ENCODE peak calls at places on chromosomes 2 and 18, in nine cellular contexts. W, F, H, K, S, L, M, Y and O are unnamed samples. For H3K36me3, the result is how much of the 10 kb centered on the place peaks cover.

GRCh38 chr2:197148401-197148800 is 162.2 kb downstream of the ANKRD44 start:
- DNase-seq in F (no peak), L (no peak), S (no peak), M (no peak), W (no peak), Y (no peak), H (no peak), K (no peak), O (no peak)

GRCh38 chr2:20578895-20579825 is 71.7 kb downstream of the HS1BP3 start:
- DNase-seq in F (no peak), K (peak), Y (no peak), M (peak), H (peak), L (peak), S (peak), W (peak), O (peak)

GRCh38 chr2:84938194-84938879 is 32.6 kb upstream of the KCMF1 start:
- DNase-seq in W (peak), L (peak), H (peak), Y (no peak), M (no peak), S (no peak), K (peak), F (no peak), O (no peak)

GRCh38 chr2:178006710-178007109 is 65.9 kb downstream of the PDE11A start:
- DNase-seq in L (no peak), S (no peak), Y (no peak), F (no peak), M (no peak), W (no peak), H (no peak), K (peak), O (no peak)

GRCh38 chr2:64857581-64858471 is 131.4 kb upstream of the SLC1A4 start:
- DNase-seq in K (peak), F (no peak), L (no peak), W (peak), S (peak), Y (peak), H (no peak), M (no peak), O (peak)

GRCh38 chr2:860259-860855 is 90.3 kb upstream of the SNTG2 start:
- DNase-seq in H (no peak), W (no peak), M (no peak), L (no peak), Y (peak), F (no peak), K (no peak), S (no peak), O (no peak)

GRCh38 chr2:65092791-65093190 is 36.6 kb downstream of the CEP68 start:
- DNase-seq in H (no peak), L (no peak), S (no peak), K (no peak), Y (no peak), F (no peak), M (no peak), W (no peak), O (no peak)

GRCh38 chr2:24791452-24791851 is 1.7 kb downstream of the PTRHD1 start:
- DNase-seq in L (no peak), K (no peak), M (no peak), Y (no peak), H (no peak), F (no peak), W (peak), S (no peak), O (no peak)

GRCh38 chr2:219482674-219483405 is 15.9 kb upstream of the GMPPA start:
- DNase-seq in W (no peak), Y (no peak), S (no peak), L (no peak), K (no peak), M (no peak), F (no peak), H (no peak), O (no peak)

GRCh38 chr2:219484343-219485200 is 14.1 kb upstream of the GMPPA start:
- DNase-seq in H (no peak), M (no peak), Y (peak), F (no peak), L (no peak), W (peak), S (no peak), K (no peak), O (no peak)

GRCh38 chr2:219486424-219486959 is 12.2 kb upstream of the GMPPA start:
- DNase-seq in M (no peak), H (no peak), F (no peak), Y (peak), S (no peak), K (no peak), L (no peak), W (no peak), O (no peak)

GRCh38 chr2:219483451-219484342 is 15.0 kb upstream of the GMPPA start:
- DNase-seq in Y (peak), W (no peak), H (no peak), S (no peak), M (no peak), L (no peak), F (no peak), K (no peak), O (no peak)

GRCh38 chr2:219485201-219485580 is 13.5 kb upstream of the GMPPA start:
- DNase-seq in H (no peak), W (no peak), M (no peak), L (no peak), K (no peak), S (no peak), Y (no peak), F (no peak), O (no peak)
- H3K9ac ChIP-seq in H (no peak), W (no peak), M (no peak), L (no peak), K (no peak), S (no peak), Y (no peak), F (peak), O (no peak)

GRCh38 chr2:100365434-100365833 is 43.1 kb upstream of the LONRF2 start:
- DNase-seq in L (no peak), W (peak), K (peak), H (peak), M (no peak), Y (no peak), S (peak), F (no peak), O (no peak)
- H3K36me3 ChIP-seq in L (under half), W (under half), K (under half), H (under half), M (under half), Y (under half), S (under half), F (under half), O (under half)

GRCh38 chr2:234435836-234436481 is 60.9 kb downstream of the ARL4C start:
- DNase-seq in H (no peak), S (no peak), W (peak), Y (no peak), L (no peak), M (no peak), K (no peak), F (no peak), O (no peak)

GRCh38 chr2:234433201-234433600 is 63.7 kb downstream of the ARL4C start:
- DNase-seq in Y (no peak), H (no peak), S (no peak), M (no peak), K (no peak), F (no peak), W (no peak), L (no peak), O (no peak)

GRCh38 chr2:234436482-234436837 is 60.4 kb downstream of the ARL4C start:
- DNase-seq in M (no peak), K (no peak), S (no peak), H (no peak), W (no peak), F (no peak), Y (no peak), L (no peak), O (no peak)

GRCh38 chr2:234438322-234438977 is 58.4 kb downstream of the ARL4C start:
- DNase-seq in L (no peak), W (no peak), H (no peak), Y (no peak), F (no peak), S (no peak), M (no peak), K (no peak), O (no peak)

DNA sequence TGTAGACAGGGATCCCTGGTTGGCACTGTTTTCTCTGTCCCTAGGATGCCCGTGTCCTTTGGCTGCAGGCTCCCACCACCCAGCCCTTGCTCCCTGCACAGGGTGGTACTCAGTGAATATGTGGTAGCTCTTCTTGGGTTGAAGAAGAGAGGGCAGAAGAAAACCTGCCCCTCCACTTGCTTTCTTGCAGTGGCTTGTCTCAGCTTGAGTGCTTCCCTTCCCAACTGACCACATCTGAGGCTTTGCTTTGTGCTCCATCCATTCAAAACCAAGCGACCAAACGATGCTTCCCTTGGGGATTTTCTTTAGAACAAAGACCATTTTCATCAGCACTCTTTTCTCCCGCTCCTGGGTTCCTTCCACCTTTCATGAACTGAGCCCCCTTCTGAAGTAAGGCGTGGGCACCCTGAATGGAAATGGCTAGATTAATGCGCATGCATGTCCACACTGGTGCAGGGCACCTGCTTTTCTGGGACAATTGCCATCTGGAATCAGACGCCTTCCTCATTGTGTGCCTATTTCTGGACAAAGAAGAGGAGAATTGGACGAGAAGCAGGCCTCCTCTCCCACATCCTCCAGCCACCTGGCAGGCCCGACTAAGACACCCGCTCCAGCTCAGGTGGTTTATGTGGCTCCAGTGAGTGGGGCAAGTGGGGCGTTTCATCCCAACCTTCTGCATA is 59.1 kb downstream of the ARL4C start:
- DNase-seq in F (no peak), S (no peak), L (no peak), W (no peak), M (no peak), H (peak), Y (peak), K (no peak), O (no peak)
- H3K9ac ChIP-seq in F (no peak), S (no peak), L (no peak), W (no peak), M (no peak), H (no peak), Y (no peak), K (no peak), O (no peak)

DNA sequence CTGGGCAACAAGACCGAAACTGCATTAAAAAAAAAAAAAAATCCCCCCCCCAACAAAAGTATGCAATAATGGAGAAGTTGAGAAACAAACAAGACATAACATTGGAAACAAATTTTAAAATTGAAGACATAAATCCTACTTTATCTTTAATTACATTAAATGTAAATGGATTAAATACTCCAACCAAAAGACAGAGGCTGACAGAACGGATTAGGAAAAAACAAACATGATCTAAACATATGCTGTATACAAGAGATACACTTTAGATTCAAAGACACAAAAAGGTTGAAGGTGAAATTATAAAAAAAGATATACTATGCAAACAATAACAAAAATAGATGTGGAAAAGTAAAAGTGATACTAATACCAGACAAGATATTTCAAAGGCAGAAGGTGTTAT is 350.8 kb upstream of the RGPD4 start:
- DNase-seq in S (no peak), L (no peak), W (no peak), Y (no peak), M (no peak), K (no peak), H (no peak), F (no peak), O (no peak)
- H3K36me3 ChIP-seq in S (under half), L (under half), W (under half), Y (under half), M (under half), K (under half), H (under half), F (under half), O (under half)

DNA sequence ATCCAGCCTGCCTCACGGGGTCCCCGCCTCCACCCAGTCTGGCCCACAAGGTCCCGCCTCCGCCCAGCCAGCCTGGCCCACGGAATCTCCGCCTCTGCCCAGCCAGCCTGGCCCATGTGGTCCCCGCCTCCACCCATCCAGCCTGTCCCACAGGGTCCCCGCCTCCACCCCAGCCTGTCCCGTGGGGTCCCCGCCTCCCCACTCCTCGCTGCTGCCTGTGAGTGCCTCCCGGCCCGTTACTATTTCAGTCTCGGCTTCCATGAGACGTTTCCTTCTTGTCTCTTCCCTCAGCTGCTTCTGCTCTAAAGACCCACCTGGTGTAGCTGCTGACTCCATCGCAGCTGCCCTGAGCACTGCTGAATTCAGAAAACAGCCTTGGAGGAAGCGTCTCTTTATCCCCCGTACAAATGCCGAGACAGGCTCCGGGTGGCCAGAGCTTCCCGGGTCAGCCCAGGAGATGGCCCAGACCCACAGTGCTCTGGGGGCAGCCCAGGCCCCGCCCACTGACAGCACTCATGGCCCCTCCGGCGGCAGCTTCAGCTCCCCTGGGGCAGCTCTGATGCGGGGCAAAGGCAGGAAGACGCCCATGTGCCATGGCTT is 69.8 kb downstream of the NFATC1 start:
- DNase-seq in F (peak), S (no peak), L (peak), H (no peak), Y (peak), W (no peak), M (no peak), K (no peak), O (peak)
- H3K9ac ChIP-seq in F (peak), S (no peak), L (peak), H (no peak), Y (no peak), W (no peak), M (no peak), K (no peak), O (no peak)

GRCh38 chr18:47909484-47909883 is 21.0 kb downstream of the SMAD2 start:
- DNase-seq in F (no peak), W (no peak), K (no peak), Y (no peak), H (no peak), L (no peak), M (no peak), S (no peak), O (no peak)
- H3K36me3 ChIP-seq in F (under half), W (under half), K (under half), Y (under half), H (under half), L (under half), M (under half), S (under half), O (under half)

DNA sequence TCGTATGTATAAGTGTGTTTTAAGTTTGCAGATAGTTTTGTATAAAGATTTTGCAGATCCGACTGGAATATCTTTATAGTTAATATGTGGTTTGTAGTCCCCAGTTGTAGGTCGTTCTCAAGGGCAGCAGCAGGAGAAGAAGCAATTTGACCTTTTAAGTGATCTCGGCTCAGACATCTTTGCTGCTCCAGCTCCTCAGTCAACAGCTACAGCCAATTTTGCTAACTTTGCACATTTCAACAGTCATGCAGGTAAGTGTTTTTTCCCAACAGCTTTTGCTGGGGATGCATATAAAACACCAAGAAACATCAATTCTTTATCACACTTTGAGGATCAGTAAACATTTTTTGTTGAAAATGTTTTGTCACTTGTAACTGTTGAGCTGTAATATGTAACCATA is 52.7 kb downstream of the AGFG1 start:
- DNase-seq in M (no peak), K (no peak), S (no peak), Y (no peak), L (no peak), F (no peak), H (no peak), W (no peak), O (no peak)
- H3K9ac ChIP-seq in M (no peak), K (no peak), S (no peak), Y (no peak), L (no peak), F (no peak), H (no peak), W (no peak), O (no peak)

GRCh38 chr2:191894681-191895147 is 47.8 kb upstream of the CAVIN2 start:
- DNase-seq in W (peak), H (peak), F (no peak), K (peak), M (no peak), Y (no peak), S (peak), L (no peak), O (no peak)
- H3K36me3 ChIP-seq in W (under half), H (under half), F (under half), K (under half), M (under half), Y (under half), S (under half), L (under half), O (under half)

GRCh38 chr2:233119123-233119522 is 59.0 kb downstream of the INPP5D start:
- DNase-seq in K (no peak), F (no peak), S (no peak), Y (no peak), L (no peak), W (no peak), H (no peak), M (no peak), O (no peak)

GRCh38 chr2:233118601-233119000 is 58.5 kb downstream of the INPP5D start:
- DNase-seq in K (no peak), F (no peak), M (no peak), H (no peak), S (no peak), W (no peak), L (no peak), Y (no peak), O (no peak)

GRCh38 chr2:233121856-233122255 is 61.7 kb downstream of the INPP5D start:
- DNase-seq in K (no peak), M (no peak), F (no peak), S (no peak), L (no peak), W (no peak), H (no peak), Y (no peak), O (no peak)

GRCh38 chr2:233119806-233120205 is 59.7 kb downstream of the INPP5D start:
- DNase-seq in H (no peak), S (no peak), F (no peak), Y (no peak), W (no peak), L (no peak), K (no peak), M (no peak), O (no peak)

GRCh38 chr2:233120459-233120858 is 60.3 kb downstream of the INPP5D start:
- DNase-seq in L (no peak), H (no peak), F (no peak), W (no peak), M (no peak), Y (no peak), K (no peak), S (no peak), O (no peak)
- H3K9ac ChIP-seq in L (no peak), H (no peak), F (no peak), W (no peak), M (no peak), Y (no peak), K (no peak), S (no peak), O (no peak)

GRCh38 chr2:98800330-98801064 is 69.6 kb upstream of the MGAT4A start:
- DNase-seq in K (no peak), S (no peak), W (no peak), Y (no peak), L (no peak), H (no peak), M (no peak), F (no peak), O (no peak)
- H3K36me3 ChIP-seq in K (under half), S (under half), W (under half), Y (under half), L (under half), H (under half), M (under half), F (under half), O (under half)